ENCODE peak calls at places on chromosomes 3 and 15, in six cellular contexts. B, N, K, C, R and T are unnamed samples.

GRCh38 chr15:40063563-40064011 is 24.6 kb upstream of the SRP14 start:
- DNase-seq in B (no peak), C (peak), K (no peak), N (no peak), R (no peak), T (no peak)

GRCh38 chr15:99085413-99086326 is 19.2 kb upstream of the SYNM start:
- DNase-seq in K (no peak), R (no peak), C (no peak), B (no peak), N (no peak), T (no peak)

GRCh38 chr3:10315771-10316344 is 5.1 kb downstream of the SEC13 start:
- DNase-seq in C (no peak), B (no peak), K (no peak), N (no peak), R (no peak), T (no peak)

GRCh38 chr15:57302640-57303257 is 73.6 kb upstream of the CGNL1 start:
- DNase-seq in R (no peak), C (no peak), N (no peak), K (no peak), B (no peak), T (no peak)

GRCh38 chr3:146590521-146590920 is 14.6 kb downstream of the PLSCR5 start:
- DNase-seq in R (no peak), C (peak), B (no peak), K (no peak), N (no peak), T (no peak)

GRCh38 chr15:73081321-73081958 is 29.2 kb downstream of the NEO1 start:
- DNase-seq in K (no peak), N (peak), R (peak), B (no peak), C (peak), T (no peak)

GRCh38 chr3:122497425-122497824 is 17.3 kb downstream of the KPNA1 start:
- DNase-seq in C (peak), R (no peak), B (no peak), N (peak), K (no peak), T (no peak)

GRCh38 chr15:27059610-27060202 is 88.7 kb downstream of the GABRG3 start:
- DNase-seq in B (no peak), R (peak), K (no peak), N (peak), C (peak), T (peak)

GRCh38 chr3:102238362-102238761 is 196.5 kb upstream of the ZPLD1 start:
- DNase-seq in B (no peak), K (no peak), C (peak), N (no peak), R (no peak), T (no peak)

GRCh38 chr15:96501362-96501761 is 170.9 kb downstream of the NR2F2 start:
- DNase-seq in C (no peak), R (no peak), N (no peak), B (no peak), K (no peak), T (no peak)

GRCh38 chr3:175336406-175337133 is 477.4 kb downstream of the NAALADL2 start:
- DNase-seq in K (no peak), N (no peak), C (peak), R (no peak), B (no peak), T (no peak)

GRCh38 chr3:160009525-160009924 is 20.9 kb downstream of the IL12A start:
- DNase-seq in K (no peak), N (no peak), C (no peak), R (no peak), B (no peak), T (no peak)

GRCh38 chr3:181730934-181731333 is 19.2 kb downstream of the SOX2 start:
- DNase-seq in C (no peak), B (no peak), N (no peak), K (no peak), R (no peak), T (no peak)

GRCh38 chr15:59174846-59175831 is 31.5 kb upstream of the LDHAL6B start:
- DNase-seq in C (peak), B (no peak), N (peak), K (no peak), R (peak), T (peak)

GRCh38 chr3:141514382-141514781 is 27.6 kb downstream of the RASA2 start:
- DNase-seq in K (no peak), R (no peak), N (no peak), B (no peak), C (no peak), T (no peak)

GRCh38 chr3:47161983-47162694 is 1.8 kb downstream of the SETD2 start:
- DNase-seq in C (peak), K (no peak), R (no peak), N (no peak), B (no peak), T (no peak)

GRCh38 chr3:161508852-161509477 is 12.4 kb downstream of the OTOL1 start:
- DNase-seq in R (no peak), N (no peak), K (no peak), C (peak), B (no peak), T (no peak)

GRCh38 chr3:183392166-183393034 is 36.0 kb downstream of the MCF2L2 start:
- DNase-seq in C (peak), B (no peak), K (peak), R (no peak), N (no peak), T (no peak)

GRCh38 chr3:11273945-11274344 is 1.7 kb downstream of the ATG7 start:
- DNase-seq in B (no peak), N (no peak), C (no peak), K (no peak), R (no peak), T (no peak)

GRCh38 chr3:119660474-119661150 is at the start of gene POPDC2:
- DNase-seq in R (no peak), B (no peak), C (no peak), K (no peak), N (no peak), T (no peak)

GRCh38 chr15:27412413-27412812 is 441.4 kb downstream of the GABRG3 start:
- DNase-seq in C (no peak), R (no peak), K (no peak), B (no peak), N (no peak), T (no peak)

GRCh38 chr3:190616627-190617026 is 102.7 kb downstream of the IL1RAP start:
- DNase-seq in K (no peak), B (no peak), C (no peak), R (no peak), N (no peak), T (no peak)

GRCh38 chr3:127015282-127016042 is 32.5 kb downstream of the PLXNA1 start:
- DNase-seq in K (no peak), N (no peak), R (no peak), C (no peak), B (no peak), T (no peak)

GRCh38 chr3:102037209-102037608 is 187.9 kb downstream of the NFKBIZ start:
- DNase-seq in C (no peak), K (no peak), R (no peak), B (no peak), N (no peak), T (peak)

GRCh38 chr3:29465836-29466235 is 185.0 kb downstream of the RBMS3 start:
- DNase-seq in K (no peak), B (no peak), R (no peak), C (peak), N (no peak), T (no peak)

GRCh38 chr3:84077479-84077878 is 881.3 kb upstream of the CADM2 start:
- DNase-seq in K (no peak), R (no peak), C (peak), N (no peak), B (no peak), T (no peak)

GRCh38 chr15:74464216-74464615 is 3.3 kb upstream of the UBL7 start:
- DNase-seq in K (no peak), N (no peak), B (no peak), C (no peak), R (no peak), T (no peak)

GRCh38 chr3:81778678-81779182 is 17.3 kb upstream of the GBE1 start:
- DNase-seq in K (no peak), N (no peak), R (no peak), B (no peak), C (no peak), T (no peak)

GRCh38 chr15:77907824-77908751 is 169.4 kb downstream of the TBC1D2B start:
- DNase-seq in C (peak), B (peak), R (peak), K (no peak), N (peak), T (peak)

GRCh38 chr15:42065008-42065407 is 29.4 kb downstream of the PLA2G4D start:
- DNase-seq in C (no peak), B (peak), N (no peak), K (no peak), R (no peak), T (no peak)

GRCh38 chr3:184619348-184619747 is 57.8 kb downstream of the EPHB3 start:
- DNase-seq in B (no peak), K (no peak), R (no peak), N (no peak), C (no peak), T (no peak)

GRCh38 chr3:54278960-54279359 is 156.6 kb downstream of the CACNA2D3 start:
- DNase-seq in C (peak), B (no peak), N (peak), K (no peak), R (no peak), T (no peak)

GRCh38 chr3:88078930-88079329 is 19.9 kb downstream of the ZNF654 start:
- DNase-seq in N (no peak), C (no peak), R (no peak), B (no peak), K (no peak), T (no peak)

GRCh38 chr3:10248984-10249748 is 907 bp downstream of the TATDN2 start:
- DNase-seq in R (peak), B (peak), N (no peak), K (peak), C (no peak), T (no peak)

GRCh38 chr3:162740941-162741596 is 1244.5 kb downstream of the OTOL1 start:
- DNase-seq in C (no peak), R (no peak), N (no peak), B (no peak), K (no peak), T (no peak)

GRCh38 chr15:45150997-45151396 is 21.2 kb downstream of the DUOX1 start:
- DNase-seq in R (no peak), N (no peak), B (no peak), C (no peak), K (no peak), T (no peak)

GRCh38 chr3:168847293-168847883 is 751.7 kb upstream of the GOLIM4 start:
- DNase-seq in B (no peak), N (no peak), R (no peak), K (no peak), C (peak), T (no peak)

GRCh38 chr3:125137432-125138033 is 75.0 kb downstream of the SLC12A8 start:
- DNase-seq in B (peak), N (no peak), C (peak), R (no peak), K (no peak), T (no peak)

GRCh38 chr15:74396445-74397238 is 29.2 kb upstream of the CYP11A1 start:
- DNase-seq in C (peak), K (no peak), B (no peak), R (no peak), N (peak), T (no peak)

DNA sequence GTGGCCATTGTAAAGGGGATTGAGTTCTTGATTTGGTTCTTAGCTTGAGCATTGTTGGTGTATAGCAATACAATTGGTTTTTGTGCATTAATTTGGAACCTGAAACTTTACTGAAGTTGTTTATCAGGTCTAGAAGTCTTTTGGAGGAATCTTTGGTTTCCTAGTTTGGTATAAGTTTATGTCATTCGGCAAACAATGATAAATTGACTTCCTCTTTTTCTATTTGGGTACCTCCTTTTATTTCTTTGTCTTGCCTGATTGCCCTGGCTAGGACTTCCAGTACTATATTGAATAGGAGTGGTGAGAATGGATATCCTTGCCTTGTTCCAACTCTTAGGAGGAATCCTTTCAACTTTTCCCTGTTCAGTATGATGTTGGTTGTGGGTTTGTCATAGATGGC is 32.1 kb downstream of the SPESP1 start:
- DNase-seq in N (no peak), R (no peak), C (no peak), K (no peak), B (no peak), T (no peak)
- TF ChIP-seq CTCF in N (no peak), R (no peak), C (no peak), K (no peak), B (no peak), T (no peak)

GRCh38 chr3:58532794-58533220 is 4.2 kb downstream of the ACOX2 start:
- DNase-seq in B (no peak), R (peak), K (peak), N (peak), C (peak), T (no peak)

GRCh38 chr3:58536501-58537411 is at the start of gene ACOX2:
- DNase-seq in K (peak), N (no peak), R (peak), C (no peak), B (peak), T (no peak)

GRCh38 chr3:58534592-58535494 is 2.1 kb downstream of the ACOX2 start:
- DNase-seq in N (no peak), C (no peak), R (no peak), K (no peak), B (no peak), T (no peak)

GRCh38 chr3:58537412-58538301 is 667 bp upstream of the ACOX2 start:
- DNase-seq in C (peak), K (no peak), R (peak), N (no peak), B (no peak), T (no peak)

GRCh38 chr3:58535531-58536500 is 1.2 kb downstream of the ACOX2 start:
- DNase-seq in K (no peak), R (peak), B (no peak), N (no peak), C (peak), T (no peak)
- H3K4me3 ChIP-seq in K (peak), R (no peak), B (peak), N (no peak), C (no peak), T (no peak)

GRCh38 chr15:38627684-38628277 is 63.2 kb upstream of the RASGRP1 start:
- DNase-seq in B (no peak), N (no peak), K (no peak), C (no peak), R (no peak), T (no peak)
- TF ChIP-seq CTCF in B (no peak), N (no peak), K (no peak), C (no peak), R (no peak), T (no peak)

GRCh38 chr3:148840419-148840818 is 12.8 kb downstream of the CPB1 start:
- DNase-seq in K (no peak), C (no peak), N (no peak), R (no peak), B (no peak), T (no peak)
- H3K4me3 ChIP-seq in K (no peak), C (no peak), N (no peak), R (no peak), B (no peak), T (no peak)

GRCh38 chr3:41338276-41338675 is 139.0 kb downstream of the CTNNB1 start:
- DNase-seq in R (no peak), B (no peak), N (no peak), K (no peak), C (peak), T (peak)

GRCh38 chr3:41334426-41334825 is 135.1 kb downstream of the CTNNB1 start:
- DNase-seq in K (no peak), C (no peak), N (no peak), R (no peak), B (no peak), T (no peak)

GRCh38 chr3:41339758-41340157 is 140.5 kb downstream of the CTNNB1 start:
- DNase-seq in C (no peak), B (no peak), K (no peak), N (no peak), R (no peak), T (no peak)
- TF ChIP-seq CTCF in C (no peak), B (no peak), K (no peak), N (no peak), R (no peak), T (no peak)

GRCh38 chr3:99644017-99644416 is 5.6 kb downstream of the COL8A1 start:
- DNase-seq in C (no peak), K (no peak), R (no peak), N (no peak), B (no peak), T (no peak)
- H3K4me3 ChIP-seq in C (no peak), K (no peak), R (no peak), N (no peak), B (peak), T (no peak)

DNA sequence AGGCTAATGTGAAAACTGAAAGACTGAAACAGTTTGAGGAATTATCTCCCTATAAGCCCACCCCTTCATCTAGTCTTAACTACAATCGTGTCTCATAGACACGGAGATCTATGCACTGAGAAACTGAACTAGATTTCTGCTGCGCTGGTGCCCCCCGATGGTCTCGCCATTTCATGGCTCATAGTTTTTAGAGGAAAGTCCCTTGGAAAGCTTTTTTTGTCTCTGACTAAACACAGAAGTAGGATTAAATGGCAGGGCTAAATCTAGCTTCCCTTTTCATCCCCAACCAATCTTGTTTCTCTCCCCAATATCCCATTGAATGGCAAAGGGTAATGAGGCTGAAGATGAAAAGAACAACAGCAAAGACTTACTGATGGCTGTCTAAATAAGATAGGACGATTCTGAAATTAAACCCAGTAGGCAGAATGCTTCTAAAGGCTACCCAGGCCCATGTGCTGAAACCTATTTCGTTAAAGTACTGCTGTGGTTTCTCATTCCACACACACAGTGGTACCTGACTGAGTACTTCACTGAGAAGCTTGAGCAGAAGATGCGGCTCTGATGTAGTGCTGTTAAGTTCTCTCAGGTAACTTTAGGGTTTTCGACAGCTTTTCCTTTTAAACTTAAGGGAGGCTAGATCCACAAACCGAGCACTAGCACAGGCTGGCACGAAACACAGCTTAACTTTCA is 142.7 kb downstream of the GADL1 start:
- DNase-seq in C (peak), K (peak), R (peak), N (peak), B (no peak), T (no peak)
- TF ChIP-seq CTCF in C (peak), K (no peak), R (peak), N (peak), B (no peak), T (peak)